ENCODE peak calls at places on chromosomes 6 and 20, in eight cellular contexts. One of them, this sample, is unnamed.

GRCh38 chr6:106894978-106895702 is 79.4 kb downstream of the CD24 start:
- DNase-seq in T follicular helper cell: no peak
- DNase-seq in midbrain: no peak
- DNase-seq in left ventricle myocardium inferior: no peak
- DNase-seq in H7: no peak
- DNase-seq in HT-29: no peak
- DNase-seq in stimulated activated CD4-positive, alpha-beta T cell treated with anti-CD3 and anti-CD28 coated beads, Interleukin-2, amount 100 ng/mL, for 48 hours: no peak
- DNase-seq in hepatic stellate cell: no peak
- DNase-seq in this sample: no peak

GRCh38 chr6:30647802-30648460 is 998 bp downstream of the C6orf136 start:
- DNase-seq in left ventricle myocardium inferior: no peak
- DNase-seq in T follicular helper cell: peak
- DNase-seq in midbrain: peak
- DNase-seq in hepatic stellate cell: peak
- DNase-seq in H7: no peak
- DNase-seq in HT-29: no peak
- DNase-seq in stimulated activated CD4-positive, alpha-beta T cell treated with anti-CD3 and anti-CD28 coated beads, Interleukin-2, amount 100 ng/mL, for 48 hours: no peak
- DNase-seq in this sample: no peak

GRCh38 chr6:3977875-3978711 is 100.8 kb downstream of the FAM217A start:
- DNase-seq in H7: peak
- DNase-seq in left ventricle myocardium inferior: peak
- DNase-seq in stimulated activated CD4-positive, alpha-beta T cell treated with anti-CD3 and anti-CD28 coated beads, Interleukin-2, amount 100 ng/mL, for 48 hours: peak
- DNase-seq in HT-29: peak
- DNase-seq in hepatic stellate cell: peak
- DNase-seq in midbrain: peak
- DNase-seq in T follicular helper cell: peak
- DNase-seq in this sample: no peak

GRCh38 chr20:5670874-5671273 is 79.3 kb upstream of the SHLD1 start:
- DNase-seq in T follicular helper cell: no peak
- DNase-seq in hepatic stellate cell: no peak
- DNase-seq in left ventricle myocardium inferior: no peak
- DNase-seq in HT-29: no peak
- DNase-seq in H7: no peak
- DNase-seq in stimulated activated CD4-positive, alpha-beta T cell treated with anti-CD3 and anti-CD28 coated beads, Interleukin-2, amount 100 ng/mL, for 48 hours: no peak
- DNase-seq in midbrain: no peak
- DNase-seq in this sample: no peak

GRCh38 chr20:17882834-17883591 is 85.6 kb downstream of the SNX5 start:
- DNase-seq in H7: no peak
- DNase-seq in stimulated activated CD4-positive, alpha-beta T cell treated with anti-CD3 and anti-CD28 coated beads, Interleukin-2, amount 100 ng/mL, for 48 hours: no peak
- DNase-seq in HT-29: no peak
- DNase-seq in midbrain: no peak
- DNase-seq in hepatic stellate cell: no peak
- DNase-seq in T follicular helper cell: no peak
- DNase-seq in left ventricle myocardium inferior: no peak
- DNase-seq in this sample: no peak

GRCh38 chr6:22829070-22829469 is 259.7 kb downstream of the HDGFL1 start:
- DNase-seq in left ventricle myocardium inferior: no peak
- DNase-seq in HT-29: no peak
- DNase-seq in stimulated activated CD4-positive, alpha-beta T cell treated with anti-CD3 and anti-CD28 coated beads, Interleukin-2, amount 100 ng/mL, for 48 hours: no peak
- DNase-seq in midbrain: no peak
- DNase-seq in H7: no peak
- DNase-seq in T follicular helper cell: no peak
- DNase-seq in hepatic stellate cell: no peak
- DNase-seq in this sample: no peak

GRCh38 chr20:24572140-24572539 is 102.7 kb downstream of the SYNDIG1 start:
- DNase-seq in stimulated activated CD4-positive, alpha-beta T cell treated with anti-CD3 and anti-CD28 coated beads, Interleukin-2, amount 100 ng/mL, for 48 hours: no peak
- DNase-seq in left ventricle myocardium inferior: no peak
- DNase-seq in HT-29: no peak
- DNase-seq in H7: no peak
- DNase-seq in midbrain: no peak
- DNase-seq in T follicular helper cell: no peak
- DNase-seq in hepatic stellate cell: no peak
- DNase-seq in this sample: no peak

GRCh38 chr20:560680-561079 is 17.1 kb upstream of the CSNK2A1 start:
- DNase-seq in stimulated activated CD4-positive, alpha-beta T cell treated with anti-CD3 and anti-CD28 coated beads, Interleukin-2, amount 100 ng/mL, for 48 hours: no peak
- DNase-seq in hepatic stellate cell: no peak
- DNase-seq in left ventricle myocardium inferior: no peak
- DNase-seq in midbrain: no peak
- DNase-seq in H7: no peak
- DNase-seq in HT-29: no peak
- DNase-seq in T follicular helper cell: no peak
- DNase-seq in this sample: no peak

GRCh38 chr6:97668716-97669115 is 385.7 kb upstream of the MMS22L start:
- DNase-seq in T follicular helper cell: no peak
- DNase-seq in H7: no peak
- DNase-seq in stimulated activated CD4-positive, alpha-beta T cell treated with anti-CD3 and anti-CD28 coated beads, Interleukin-2, amount 100 ng/mL, for 48 hours: no peak
- DNase-seq in left ventricle myocardium inferior: no peak
- DNase-seq in midbrain: peak
- DNase-seq in hepatic stellate cell: no peak
- DNase-seq in HT-29: no peak
- DNase-seq in this sample: peak

GRCh38 chr6:168045141-168045691 is 33.8 kb downstream of the FRMD1 start:
- DNase-seq in hepatic stellate cell: no peak
- DNase-seq in HT-29: no peak
- DNase-seq in left ventricle myocardium inferior: no peak
- DNase-seq in stimulated activated CD4-positive, alpha-beta T cell treated with anti-CD3 and anti-CD28 coated beads, Interleukin-2, amount 100 ng/mL, for 48 hours: no peak
- DNase-seq in H7: peak
- DNase-seq in midbrain: no peak
- DNase-seq in T follicular helper cell: no peak
- DNase-seq in this sample: no peak

GRCh38 chr6:73798592-73798991 is 102.6 kb downstream of the CD109 start:
- DNase-seq in H7: peak
- DNase-seq in left ventricle myocardium inferior: no peak
- DNase-seq in T follicular helper cell: no peak
- DNase-seq in hepatic stellate cell: peak
- DNase-seq in HT-29: peak
- DNase-seq in midbrain: peak
- DNase-seq in stimulated activated CD4-positive, alpha-beta T cell treated with anti-CD3 and anti-CD28 coated beads, Interleukin-2, amount 100 ng/mL, for 48 hours: no peak
- DNase-seq in this sample: no peak

GRCh38 chr6:11268978-11269377 is 36.5 kb upstream of the NEDD9 start:
- DNase-seq in H7: no peak
- DNase-seq in stimulated activated CD4-positive, alpha-beta T cell treated with anti-CD3 and anti-CD28 coated beads, Interleukin-2, amount 100 ng/mL, for 48 hours: no peak
- DNase-seq in HT-29: no peak
- DNase-seq in midbrain: no peak
- DNase-seq in T follicular helper cell: no peak
- DNase-seq in left ventricle myocardium inferior: no peak
- DNase-seq in hepatic stellate cell: no peak
- DNase-seq in this sample: no peak

GRCh38 chr6:125346143-125346925 is 44.6 kb upstream of the HDDC2 start:
- DNase-seq in HT-29: no peak
- DNase-seq in T follicular helper cell: no peak
- DNase-seq in H7: no peak
- DNase-seq in stimulated activated CD4-positive, alpha-beta T cell treated with anti-CD3 and anti-CD28 coated beads, Interleukin-2, amount 100 ng/mL, for 48 hours: no peak
- DNase-seq in midbrain: no peak
- DNase-seq in hepatic stellate cell: no peak
- DNase-seq in left ventricle myocardium inferior: no peak
- DNase-seq in this sample: no peak

GRCh38 chr20:21643417-21643816 is 62.0 kb upstream of the PAX1 start:
- DNase-seq in H7: no peak
- DNase-seq in T follicular helper cell: no peak
- DNase-seq in stimulated activated CD4-positive, alpha-beta T cell treated with anti-CD3 and anti-CD28 coated beads, Interleukin-2, amount 100 ng/mL, for 48 hours: no peak
- DNase-seq in midbrain: no peak
- DNase-seq in hepatic stellate cell: no peak
- DNase-seq in left ventricle myocardium inferior: no peak
- DNase-seq in HT-29: no peak
- DNase-seq in this sample: no peak

GRCh38 chr6:119533603-119534279 is 184.2 kb upstream of the MAN1A1 start:
- DNase-seq in hepatic stellate cell: peak
- DNase-seq in left ventricle myocardium inferior: no peak
- DNase-seq in T follicular helper cell: no peak
- DNase-seq in HT-29: no peak
- DNase-seq in H7: no peak
- DNase-seq in stimulated activated CD4-positive, alpha-beta T cell treated with anti-CD3 and anti-CD28 coated beads, Interleukin-2, amount 100 ng/mL, for 48 hours: no peak
- DNase-seq in midbrain: no peak
- DNase-seq in this sample: no peak

GRCh38 chr6:17281497-17282481 is 628 bp downstream of the RBM24 start:
- DNase-seq in H7: peak
- DNase-seq in stimulated activated CD4-positive, alpha-beta T cell treated with anti-CD3 and anti-CD28 coated beads, Interleukin-2, amount 100 ng/mL, for 48 hours: no peak
- DNase-seq in midbrain: no peak
- DNase-seq in hepatic stellate cell: peak
- DNase-seq in HT-29: no peak
- DNase-seq in left ventricle myocardium inferior: no peak
- DNase-seq in T follicular helper cell: no peak
- DNase-seq in this sample: peak

GRCh38 chr6:118709859-118710350 is 58.5 kb upstream of the CEP85L start:
- DNase-seq in left ventricle myocardium inferior: no peak
- DNase-seq in T follicular helper cell: peak
- DNase-seq in HT-29: no peak
- DNase-seq in stimulated activated CD4-positive, alpha-beta T cell treated with anti-CD3 and anti-CD28 coated beads, Interleukin-2, amount 100 ng/mL, for 48 hours: peak
- DNase-seq in midbrain: peak
- DNase-seq in H7: no peak
- DNase-seq in hepatic stellate cell: peak
- DNase-seq in this sample: no peak

GRCh38 chr6:7440476-7440875 is 50.9 kb downstream of the RIOK1 start:
- DNase-seq in midbrain: no peak
- DNase-seq in HT-29: no peak
- DNase-seq in hepatic stellate cell: peak
- DNase-seq in H7: no peak
- DNase-seq in left ventricle myocardium inferior: no peak
- DNase-seq in T follicular helper cell: no peak
- DNase-seq in stimulated activated CD4-positive, alpha-beta T cell treated with anti-CD3 and anti-CD28 coated beads, Interleukin-2, amount 100 ng/mL, for 48 hours: no peak
- DNase-seq in this sample: no peak

GRCh38 chr6:154370545-154370944 is 13.9 kb upstream of the IPCEF1 start:
- DNase-seq in H7: no peak
- DNase-seq in stimulated activated CD4-positive, alpha-beta T cell treated with anti-CD3 and anti-CD28 coated beads, Interleukin-2, amount 100 ng/mL, for 48 hours: no peak
- DNase-seq in left ventricle myocardium inferior: no peak
- DNase-seq in midbrain: peak
- DNase-seq in HT-29: peak
- DNase-seq in T follicular helper cell: no peak
- DNase-seq in hepatic stellate cell: peak
- DNase-seq in this sample: no peak

GRCh38 chr20:20083796-20084195 is 31.5 kb downstream of the CFAP61 start:
- DNase-seq in T follicular helper cell: no peak
- DNase-seq in midbrain: peak
- DNase-seq in HT-29: peak
- DNase-seq in hepatic stellate cell: no peak
- DNase-seq in H7: peak
- DNase-seq in stimulated activated CD4-positive, alpha-beta T cell treated with anti-CD3 and anti-CD28 coated beads, Interleukin-2, amount 100 ng/mL, for 48 hours: no peak
- DNase-seq in left ventricle myocardium inferior: no peak
- DNase-seq in this sample: no peak

GRCh38 chr20:17682889-17683198 is 802 bp upstream of the RRBP1 start:
- DNase-seq in hepatic stellate cell: no peak
- DNase-seq in HT-29: no peak
- DNase-seq in left ventricle myocardium inferior: no peak
- DNase-seq in stimulated activated CD4-positive, alpha-beta T cell treated with anti-CD3 and anti-CD28 coated beads, Interleukin-2, amount 100 ng/mL, for 48 hours: no peak
- DNase-seq in T follicular helper cell: no peak
- DNase-seq in midbrain: no peak
- DNase-seq in H7: no peak
- DNase-seq in this sample: no peak

GRCh38 chr20:57266251-57267157 is at the start of gene BMP7:
- DNase-seq in HT-29: no peak
- DNase-seq in H7: peak
- DNase-seq in stimulated activated CD4-positive, alpha-beta T cell treated with anti-CD3 and anti-CD28 coated beads, Interleukin-2, amount 100 ng/mL, for 48 hours: no peak
- DNase-seq in left ventricle myocardium inferior: no peak
- DNase-seq in midbrain: peak
- DNase-seq in hepatic stellate cell: no peak
- DNase-seq in T follicular helper cell: no peak
- DNase-seq in this sample: peak

GRCh38 chr6:50990750-50991446 is 172.2 kb downstream of the TFAP2B start:
- DNase-seq in H7: no peak
- DNase-seq in hepatic stellate cell: no peak
- DNase-seq in T follicular helper cell: no peak
- DNase-seq in HT-29: peak
- DNase-seq in midbrain: no peak
- DNase-seq in left ventricle myocardium inferior: no peak
- DNase-seq in stimulated activated CD4-positive, alpha-beta T cell treated with anti-CD3 and anti-CD28 coated beads, Interleukin-2, amount 100 ng/mL, for 48 hours: no peak
- DNase-seq in this sample: no peak

GRCh38 chr20:14142171-14142570 is 146.9 kb downstream of the MACROD2 start:
- DNase-seq in midbrain: peak
- DNase-seq in H7: peak
- DNase-seq in T follicular helper cell: no peak
- DNase-seq in stimulated activated CD4-positive, alpha-beta T cell treated with anti-CD3 and anti-CD28 coated beads, Interleukin-2, amount 100 ng/mL, for 48 hours: no peak
- DNase-seq in HT-29: peak
- DNase-seq in hepatic stellate cell: peak
- DNase-seq in left ventricle myocardium inferior: no peak
- DNase-seq in this sample: no peak

GRCh38 chr6:157893238-157893637 is 70.2 kb downstream of the SNX9 start:
- DNase-seq in HT-29: no peak
- DNase-seq in left ventricle myocardium inferior: no peak
- DNase-seq in H7: no peak
- DNase-seq in stimulated activated CD4-positive, alpha-beta T cell treated with anti-CD3 and anti-CD28 coated beads, Interleukin-2, amount 100 ng/mL, for 48 hours: no peak
- DNase-seq in midbrain: no peak
- DNase-seq in T follicular helper cell: peak
- DNase-seq in hepatic stellate cell: no peak
- DNase-seq in this sample: no peak

GRCh38 chr6:22613695-22614094 is 44.3 kb downstream of the HDGFL1 start:
- DNase-seq in hepatic stellate cell: peak
- DNase-seq in HT-29: no peak
- DNase-seq in H7: no peak
- DNase-seq in left ventricle myocardium inferior: no peak
- DNase-seq in stimulated activated CD4-positive, alpha-beta T cell treated with anti-CD3 and anti-CD28 coated beads, Interleukin-2, amount 100 ng/mL, for 48 hours: no peak
- DNase-seq in T follicular helper cell: no peak
- DNase-seq in midbrain: no peak
- DNase-seq in this sample: no peak

GRCh38 chr6:83917001-83917400 is 57.5 kb downstream of the CYB5R4 start:
- DNase-seq in H7: no peak
- DNase-seq in left ventricle myocardium inferior: no peak
- DNase-seq in midbrain: no peak
- DNase-seq in T follicular helper cell: no peak
- DNase-seq in stimulated activated CD4-positive, alpha-beta T cell treated with anti-CD3 and anti-CD28 coated beads, Interleukin-2, amount 100 ng/mL, for 48 hours: no peak
- DNase-seq in HT-29: no peak
- DNase-seq in hepatic stellate cell: no peak
- DNase-seq in this sample: no peak

GRCh38 chr20:49276895-49277785 is 717 bp downstream of the ZNFX1 start:
- DNase-seq in left ventricle myocardium inferior: peak
- DNase-seq in stimulated activated CD4-positive, alpha-beta T cell treated with anti-CD3 and anti-CD28 coated beads, Interleukin-2, amount 100 ng/mL, for 48 hours: peak
- DNase-seq in H7: peak
- DNase-seq in midbrain: peak
- DNase-seq in hepatic stellate cell: peak
- DNase-seq in T follicular helper cell: peak
- DNase-seq in HT-29: peak
- DNase-seq in this sample: peak

GRCh38 chr20:22586645-22587310 is 2.4 kb upstream of the FOXA2 start:
- DNase-seq in left ventricle myocardium inferior: no peak
- DNase-seq in H7: peak
- DNase-seq in stimulated activated CD4-positive, alpha-beta T cell treated with anti-CD3 and anti-CD28 coated beads, Interleukin-2, amount 100 ng/mL, for 48 hours: no peak
- DNase-seq in T follicular helper cell: no peak
- DNase-seq in hepatic stellate cell: no peak
- DNase-seq in midbrain: no peak
- DNase-seq in HT-29: peak
- DNase-seq in this sample: peak

GRCh38 chr6:30544666-30545272 is 11.5 kb downstream of the GNL1 start:
- DNase-seq in midbrain: peak
- DNase-seq in HT-29: peak
- DNase-seq in H7: peak
- DNase-seq in stimulated activated CD4-positive, alpha-beta T cell treated with anti-CD3 and anti-CD28 coated beads, Interleukin-2, amount 100 ng/mL, for 48 hours: no peak
- DNase-seq in T follicular helper cell: no peak
- DNase-seq in hepatic stellate cell: peak
- DNase-seq in left ventricle myocardium inferior: no peak
- DNase-seq in this sample: no peak

GRCh38 chr6:139600313-139600712 is 225.9 kb upstream of the CITED2 start:
- DNase-seq in midbrain: no peak
- DNase-seq in hepatic stellate cell: no peak
- DNase-seq in HT-29: no peak
- DNase-seq in H7: no peak
- DNase-seq in T follicular helper cell: no peak
- DNase-seq in left ventricle myocardium inferior: no peak
- DNase-seq in stimulated activated CD4-positive, alpha-beta T cell treated with anti-CD3 and anti-CD28 coated beads, Interleukin-2, amount 100 ng/mL, for 48 hours: no peak
- DNase-seq in this sample: no peak

GRCh38 chr6:101517632-101518031 is 124.1 kb downstream of the GRIK2 start:
- DNase-seq in T follicular helper cell: no peak
- DNase-seq in stimulated activated CD4-positive, alpha-beta T cell treated with anti-CD3 and anti-CD28 coated beads, Interleukin-2, amount 100 ng/mL, for 48 hours: no peak
- DNase-seq in hepatic stellate cell: no peak
- DNase-seq in HT-29: no peak
- DNase-seq in midbrain: no peak
- DNase-seq in H7: no peak
- DNase-seq in left ventricle myocardium inferior: no peak
- DNase-seq in this sample: no peak

GRCh38 chr6:98946877-98947410 is 802 bp downstream of the FBXL4 start:
- DNase-seq in T follicular helper cell: peak
- DNase-seq in HT-29: peak
- DNase-seq in hepatic stellate cell: no peak
- DNase-seq in stimulated activated CD4-positive, alpha-beta T cell treated with anti-CD3 and anti-CD28 coated beads, Interleukin-2, amount 100 ng/mL, for 48 hours: peak
- DNase-seq in midbrain: no peak
- DNase-seq in H7: no peak
- DNase-seq in left ventricle myocardium inferior: no peak
- DNase-seq in this sample: peak

GRCh38 chr6:70456725-70457124 is 43.4 kb downstream of the FAM135A start:
- DNase-seq in HT-29: no peak
- DNase-seq in H7: no peak
- DNase-seq in left ventricle myocardium inferior: no peak
- DNase-seq in midbrain: no peak
- DNase-seq in stimulated activated CD4-positive, alpha-beta T cell treated with anti-CD3 and anti-CD28 coated beads, Interleukin-2, amount 100 ng/mL, for 48 hours: no peak
- DNase-seq in T follicular helper cell: no peak
- DNase-seq in hepatic stellate cell: no peak
- DNase-seq in this sample: no peak

This sample was measured in left ventricle myocardium superior.